ENCODE peak calls at places on chromosomes 12 and 14, in four cellular contexts. C is HEK293T, D is HepG2, K is GM12878. I is an unnamed sample.

GRCh38 chr14:50770586-50770985 is 60.4 kb downstream of the NIN start:
- DNase-seq in C (no peak), D (no peak), K (no peak), I (no peak)

GRCh38 chr12:53048780-53049401 is 974 bp upstream of the TNS2 start:
- DNase-seq in C (no peak), D (peak), K (no peak), I (peak)

GRCh38 chr12:112327209-112327930 is 54.9 kb downstream of the HECTD4 start:
- DNase-seq in C (no peak), D (no peak), K (no peak), I (no peak)

GRCh38 chr14:101128478-101129450 is 225.2 kb upstream of the RTL1 start:
- DNase-seq in C (no peak), D (no peak), K (no peak), I (no peak)

GRCh38 chr14:99688629-99689028 is 4.5 kb downstream of the CYP46A1 start:
- DNase-seq in C (no peak), D (no peak), K (no peak), I (no peak)

GRCh38 chr14:100107236-100107635 is 42.0 kb downstream of the EVL start:
- DNase-seq in C (no peak), D (no peak), K (no peak), I (peak)

GRCh38 chr12:47236109-47236714 is 156.5 kb upstream of the AMIGO2 start:
- DNase-seq in C (no peak), D (no peak), K (no peak), I (no peak)

GRCh38 chr14:72716471-72716870 is 177.4 kb downstream of the DPF3 start:
- DNase-seq in C (no peak), D (no peak), K (no peak), I (no peak)

GRCh38 chr14:102235275-102235897 is 69.6 kb downstream of the MOK start:
- DNase-seq in C (peak), D (peak), K (no peak), I (peak)

GRCh38 chr14:86363047-86363446 is 833.1 kb downstream of the FLRT2 start:
- DNase-seq in C (no peak), D (no peak), K (no peak), I (no peak)

GRCh38 chr14:79044894-79045624 is 874.9 kb downstream of the NRXN3 start:
- DNase-seq in C (no peak), D (no peak), K (no peak), I (no peak)

GRCh38 chr12:49703647-49704137 is 3.5 kb downstream of the FMNL3 start:
- DNase-seq in C (no peak), D (no peak), K (peak), I (no peak)

GRCh38 chr12:28966049-28966778 is 182.9 kb upstream of the FAR2 start:
- DNase-seq in C (no peak), D (no peak), K (no peak), I (no peak)

GRCh38 chr14:24607635-24608492 is 1.6 kb downstream of the GZMH start:
- DNase-seq in C (no peak), D (no peak), K (no peak), I (no peak)

GRCh38 chr14:97723834-97724770 is 926.9 kb downstream of the VRK1 start:
- DNase-seq in C (no peak), D (no peak), K (no peak), I (no peak)

GRCh38 chr12:125330645-125331341 is 265.6 kb downstream of the AACS start:
- DNase-seq in C (peak), D (peak), K (no peak), I (peak)

GRCh38 chr12:122116707-122117535 is 38.4 kb downstream of the MLXIP start:
- DNase-seq in C (no peak), D (no peak), K (no peak), I (no peak)

GRCh38 chr12:31729728-31730127 is 907 bp upstream of the AMN1 start:
- DNase-seq in C (no peak), D (no peak), K (no peak), I (no peak)

GRCh38 chr14:86799244-86799647 is 1193.7 kb downstream of the GALC start:
- DNase-seq in C (no peak), D (peak), K (no peak), I (no peak)

GRCh38 chr12:77325505-77325904 is 260.1 kb upstream of the E2F7 start:
- DNase-seq in C (peak), D (no peak), K (no peak), I (no peak)

GRCh38 chr12:50174971-50175715 is 8.0 kb upstream of the CERS5 start:
- DNase-seq in C (peak), D (peak), K (no peak), I (peak)

GRCh38 chr14:91416744-91417133 is 881 bp downstream of the CCDC88C start:
- DNase-seq in C (no peak), D (no peak), K (no peak), I (no peak)

GRCh38 chr12:49899286-49899843 is 4.3 kb downstream of the FAIM2 start:
- DNase-seq in C (no peak), D (no peak), K (no peak), I (no peak)

GRCh38 chr14:64806202-64806861 is 73.4 kb downstream of the SPTB start:
- DNase-seq in C (no peak), D (peak), K (no peak), I (no peak)

GRCh38 chr12:132502149-132502881 is 12.4 kb downstream of the FBRSL1 start:
- DNase-seq in C (peak), D (no peak), K (no peak), I (peak)

GRCh38 chr14:97458302-97459137 is 661.3 kb downstream of the VRK1 start:
- DNase-seq in C (no peak), D (no peak), K (no peak), I (no peak)

GRCh38 chr14:51726166-51726899 is 74.6 kb downstream of the FRMD6 start:
- DNase-seq in C (no peak), D (no peak), K (no peak), I (no peak)

GRCh38 chr12:131675126-131676080 is 35.5 kb upstream of the SFSWAP start:
- DNase-seq in C (no peak), D (no peak), K (no peak), I (no peak)

GRCh38 chr12:39972119-39972518 is 133.8 kb downstream of the SLC2A13 start:
- DNase-seq in C (no peak), D (no peak), K (no peak), I (peak)

GRCh38 chr12:21980544-21980943 is 39.3 kb upstream of the ABCC9 start:
- DNase-seq in C (no peak), D (no peak), K (no peak), I (no peak)

GRCh38 chr14:75981826-75982723 is at the start of gene TGFB3:
- DNase-seq in C (peak), D (peak), K (no peak), I (peak)
- TF ChIP-seq TARDBP in C (peak), D (no peak), K (no peak), I (no peak)

GRCh38 chr12:24820872-24821271 is 128.0 kb downstream of the BCAT1 start:
- DNase-seq in C (no peak), D (no peak), K (no peak), I (no peak)

GRCh38 chr12:24821691-24822090 is 127.2 kb downstream of the BCAT1 start:
- DNase-seq in C (no peak), D (no peak), K (peak), I (no peak)

GRCh38 chr12:24823808-24824515 is 124.9 kb downstream of the BCAT1 start:
- DNase-seq in C (no peak), D (no peak), K (peak), I (no peak)

GRCh38 chr12:24822121-24822899 is 126.6 kb downstream of the BCAT1 start:
- DNase-seq in C (no peak), D (no peak), K (peak), I (no peak)
- TF ChIP-seq TARDBP in C (no peak), D (no peak), K (no peak), I (no peak)

GRCh38 chr12:68352067-68352466 is 19.9 kb upstream of the MDM1 start:
- DNase-seq in C (no peak), D (no peak), K (no peak), I (no peak)
- TF ChIP-seq TARDBP in C (no peak), D (no peak), K (no peak), I (no peak)

DNA sequence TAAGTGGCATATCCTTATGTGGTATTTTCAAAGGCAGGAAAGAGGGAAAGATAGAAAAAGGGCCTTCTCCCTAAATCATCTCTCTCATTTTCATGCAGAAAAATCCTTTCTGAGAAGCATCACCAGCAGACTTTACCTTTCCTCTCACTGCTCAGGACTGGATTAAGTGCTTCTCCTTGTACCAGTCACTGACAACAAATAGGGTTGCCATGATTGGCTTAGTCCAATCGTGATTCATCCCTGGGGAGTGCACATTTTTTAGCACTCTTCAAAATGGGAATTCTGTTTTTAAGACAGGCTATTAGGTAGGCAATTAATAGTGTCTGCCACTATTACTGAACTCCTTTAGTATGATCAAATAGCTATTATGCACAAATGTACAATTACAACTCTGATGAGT is 83.7 kb downstream of the MSRB3 start:
- DNase-seq in C (no peak), D (no peak), K (no peak), I (no peak)
- TF ChIP-seq TARDBP in C (no peak), D (no peak), K (no peak), I (no peak)

I was measured in K562.